ENCODE peak calls at places on chromosome 4, in nine cellular contexts. V is testis; I is M059J; A is KG1; P is left cardiac atrium; C is CD8-positive, alpha-beta T cell; E is lower leg skin; J is NCI-H2171 treated with DMSO at 0.1 percent for 48 hours; D is anterior cingulate cortex. Q is an unnamed sample.

GRCh38 chr4:158860856-158861255 is 92.0 kb downstream of the FNIP2 start:
- DNase-seq in V (no peak), I (no peak), A (no peak), P (no peak), C (no peak), E (no peak), J (no peak), D (no peak), Q (no peak)

GRCh38 chr4:173051697-173052096 is 116.9 kb upstream of the GALNT7 start:
- DNase-seq in V (no peak), I (no peak), A (no peak), P (no peak), C (no peak), E (no peak), J (no peak), D (no peak), Q (no peak)

GRCh38 chr4:139920552-139920951 is 233.4 kb downstream of the MAML3 start:
- DNase-seq in V (no peak), I (no peak), A (no peak), P (no peak), C (no peak), E (no peak), J (no peak), D (no peak), Q (no peak)

GRCh38 chr4:166400270-166400894 is 527.3 kb downstream of the TLL1 start:
- DNase-seq in V (no peak), I (no peak), A (no peak), P (no peak), C (no peak), E (no peak), J (no peak), D (no peak), Q (no peak)

GRCh38 chr4:22444813-22445212 is 71.1 kb downstream of the ADGRA3 start:
- DNase-seq in V (no peak), I (no peak), A (no peak), P (no peak), C (no peak), E (no peak), J (no peak), D (no peak), Q (no peak)

GRCh38 chr4:102678695-102679335 is 82.0 kb downstream of the MANBA start:
- DNase-seq in V (no peak), I (no peak), A (no peak), P (no peak), C (no peak), E (no peak), J (no peak), D (no peak), Q (no peak)

GRCh38 chr4:15682790-15683495 is 1.3 kb downstream of the FAM200B start:
- DNase-seq in V (no peak), I (no peak), A (no peak), P (no peak), C (no peak), E (no peak), J (no peak), D (no peak), Q (no peak)

GRCh38 chr4:118012142-118012541 is 22.1 kb upstream of the NDST3 start:
- DNase-seq in V (no peak), I (peak; percentile 31), A (no peak), P (no peak), C (no peak), E (no peak), J (no peak), D (no peak), Q (no peak)

GRCh38 chr4:141676087-141676486 is 39.7 kb downstream of the IL15 start:
- DNase-seq in V (no peak), I (no peak), A (no peak), P (no peak), C (no peak), E (no peak), J (no peak), D (no peak), Q (no peak)

GRCh38 chr4:3338976-3339531 is 46.2 kb downstream of the RGS12 start:
- DNase-seq in V (no peak), I (no peak), A (no peak), P (no peak), C (no peak), E (no peak), J (no peak), D (no peak), Q (no peak)

GRCh38 chr4:124948976-124949597 is 236.6 kb upstream of the ANKRD50 start:
- DNase-seq in V (no peak), I (peak; percentile 52), A (no peak), P (no peak), C (no peak), E (no peak), J (no peak), D (no peak), Q (no peak)

GRCh38 chr4:107691378-107691777 is 28.7 kb downstream of the PAPSS1 start:
- DNase-seq in V (no peak), I (no peak), A (no peak), P (no peak), C (no peak), E (no peak), J (peak; percentile 6), D (no peak), Q (no peak)

GRCh38 chr4:7043521-7044414 is 596 bp downstream of the TADA2B start:
- DNase-seq in V (peak; percentile 56), I (peak; percentile 35), A (no peak), P (peak; percentile 58), C (peak; percentile 48), E (peak; percentile 90), J (peak; percentile 22), D (peak; percentile 49), Q (no peak)

GRCh38 chr4:57211131-57211530 is 100.9 kb upstream of the IGFBP7 start:
- DNase-seq in V (no peak), I (no peak), A (no peak), P (no peak), C (no peak), E (no peak), J (no peak), D (no peak), Q (no peak)

GRCh38 chr4:77994194-77994721 is 62.9 kb upstream of the FRAS1 start:
- DNase-seq in V (peak; percentile 23), I (peak; percentile 29), A (no peak), P (no peak), C (no peak), E (no peak), J (no peak), D (no peak), Q (no peak)

GRCh38 chr4:1770245-1770644 is 22.8 kb upstream of the FGFR3 start:
- DNase-seq in V (no peak), I (no peak), A (no peak), P (no peak), C (no peak), E (no peak), J (no peak), D (no peak), Q (no peak)

GRCh38 chr4:140095694-140096482 is 58.1 kb downstream of the MAML3 start:
- DNase-seq in V (no peak), I (peak; percentile 96), A (peak; percentile 43), P (peak; percentile 54), C (no peak), E (peak; percentile 85), J (no peak), D (peak; percentile 1), Q (no peak)

GRCh38 chr4:57193164-57193810 is 83.1 kb upstream of the IGFBP7 start:
- DNase-seq in V (no peak), I (no peak), A (no peak), P (no peak), C (no peak), E (no peak), J (no peak), D (no peak), Q (no peak)

GRCh38 chr4:125664091-125664767 is 349.5 kb downstream of the FAT4 start:
- DNase-seq in V (no peak), I (no peak), A (no peak), P (no peak), C (no peak), E (no peak), J (no peak), D (no peak), Q (no peak)

GRCh38 chr4:23728393-23728792 is 161.5 kb downstream of the PPARGC1A start:
- DNase-seq in V (no peak), I (peak; percentile 99), A (no peak), P (no peak), C (no peak), E (no peak), J (no peak), D (peak; percentile 0), Q (no peak)

GRCh38 chr4:4837921-4838601 is 21.4 kb upstream of the MSX1 start:
- DNase-seq in V (no peak), I (peak; percentile 70), A (no peak), P (no peak), C (no peak), E (peak; percentile 48), J (no peak), D (no peak), Q (no peak)

GRCh38 chr4:1448589-1449420 is 42.6 kb upstream of the NKX1-1 start:
- DNase-seq in V (no peak), I (no peak), A (no peak), P (peak; percentile 4), C (no peak), E (peak; percentile 83), J (no peak), D (no peak), Q (no peak)

GRCh38 chr4:36178489-36178888 is 65.8 kb downstream of the ARAP2 start:
- DNase-seq in V (no peak), I (no peak), A (no peak), P (no peak), C (no peak), E (no peak), J (peak; percentile 9), D (no peak), Q (no peak)

GRCh38 chr4:173171098-173171497 is 2.5 kb downstream of the GALNT7 start:
- DNase-seq in V (no peak), I (peak; percentile 57), A (no peak), P (no peak), C (no peak), E (no peak), J (peak; percentile 2), D (no peak), Q (peak; percentile 6)

GRCh38 chr4:10605746-10606482 is 78.7 kb downstream of the CLNK start:
- DNase-seq in V (no peak), I (peak; percentile 89), A (no peak), P (no peak), C (no peak), E (no peak), J (no peak), D (no peak), Q (no peak)

GRCh38 chr4:7993671-7994070 is 54.0 kb upstream of the AFAP1 start:
- DNase-seq in V (no peak), I (no peak), A (no peak), P (no peak), C (no peak), E (no peak), J (no peak), D (no peak), Q (no peak)

GRCh38 chr4:53094040-53094439 is 231.9 kb downstream of the RASL11B start:
- DNase-seq in V (no peak), I (no peak), A (no peak), P (no peak), C (no peak), E (no peak), J (no peak), D (no peak), Q (no peak)

GRCh38 chr4:37717575-37717974 is 31.4 kb upstream of the RELL1 start:
- DNase-seq in V (no peak), I (peak; percentile 67), A (no peak), P (no peak), C (no peak), E (no peak), J (peak; percentile 23), D (no peak), Q (no peak)

GRCh38 chr4:83644677-83645639 is 109.0 kb downstream of the GPAT3 start:
- DNase-seq in V (peak; percentile 30), I (peak; percentile 58), A (peak; percentile 30), P (no peak), C (peak; percentile 7), E (no peak), J (peak; percentile 43), D (peak; percentile 1), Q (peak; percentile 57)

GRCh38 chr4:107893171-107894137 is 37.9 kb upstream of the CYP2U1 start:
- DNase-seq in V (no peak), I (no peak), A (no peak), P (no peak), C (no peak), E (no peak), J (no peak), D (no peak), Q (no peak)

GRCh38 chr4:130028552-130028951 is 932.6 kb downstream of the C4orf33 start:
- DNase-seq in V (no peak), I (no peak), A (no peak), P (no peak), C (no peak), E (no peak), J (no peak), D (no peak), Q (no peak)

Q was measured in NCI-H1694 treated with DMSO at 0.1 percent for 48 hours.